ENCODE peak calls at places on chromosomes 16 and 17, in six cellular contexts. One of them, this sample, is unnamed.

GRCh38 chr16:14101415-14101814 is 30.3 kb downstream of the MRTFB start:
- DNase-seq in endodermal cell: no peak
- DNase-seq in CD8-positive, alpha-beta memory T cell: no peak
- DNase-seq in astrocyte of the cerebellum: no peak
- DNase-seq in bronchial epithelial cell: no peak
- DNase-seq in NCI-H1930: no peak
- DNase-seq in this sample: no peak

GRCh38 chr17:57988301-57989010 is 402 bp upstream of the VEZF1 start:
- DNase-seq in bronchial epithelial cell: peak
- DNase-seq in astrocyte of the cerebellum: no peak
- DNase-seq in NCI-H1930: peak
- DNase-seq in endodermal cell: peak
- DNase-seq in CD8-positive, alpha-beta memory T cell: peak
- DNase-seq in this sample: peak

GRCh38 chr17:61449707-61450640 is 2.2 kb upstream of the TBX4 start:
- DNase-seq in CD8-positive, alpha-beta memory T cell: no peak
- DNase-seq in NCI-H1930: no peak
- DNase-seq in endodermal cell: no peak
- DNase-seq in astrocyte of the cerebellum: no peak
- DNase-seq in bronchial epithelial cell: no peak
- DNase-seq in this sample: no peak

GRCh38 chr17:59466943-59467801 is 98.2 kb upstream of the DHX40 start:
- DNase-seq in astrocyte of the cerebellum: no peak
- DNase-seq in CD8-positive, alpha-beta memory T cell: no peak
- DNase-seq in NCI-H1930: no peak
- DNase-seq in bronchial epithelial cell: no peak
- DNase-seq in endodermal cell: peak
- DNase-seq in this sample: no peak

GRCh38 chr17:17025621-17026020 is 16.6 kb upstream of the MPRIP start:
- DNase-seq in bronchial epithelial cell: no peak
- DNase-seq in endodermal cell: no peak
- DNase-seq in astrocyte of the cerebellum: no peak
- DNase-seq in NCI-H1930: no peak
- DNase-seq in CD8-positive, alpha-beta memory T cell: no peak
- DNase-seq in this sample: no peak

GRCh38 chr16:66131156-66131807 is 235.2 kb upstream of the CDH5 start:
- DNase-seq in astrocyte of the cerebellum: no peak
- DNase-seq in endodermal cell: no peak
- DNase-seq in CD8-positive, alpha-beta memory T cell: no peak
- DNase-seq in bronchial epithelial cell: peak
- DNase-seq in NCI-H1930: no peak
- DNase-seq in this sample: peak

GRCh38 chr17:74855323-74855722 is 4.4 kb downstream of the GRIN2C start:
- DNase-seq in astrocyte of the cerebellum: no peak
- DNase-seq in CD8-positive, alpha-beta memory T cell: no peak
- DNase-seq in endodermal cell: no peak
- DNase-seq in NCI-H1930: no peak
- DNase-seq in bronchial epithelial cell: no peak
- DNase-seq in this sample: no peak

GRCh38 chr17:66383353-66383752 is 80.9 kb downstream of the PRKCA start:
- DNase-seq in NCI-H1930: no peak
- DNase-seq in CD8-positive, alpha-beta memory T cell: no peak
- DNase-seq in bronchial epithelial cell: no peak
- DNase-seq in endodermal cell: no peak
- DNase-seq in astrocyte of the cerebellum: peak
- DNase-seq in this sample: no peak

GRCh38 chr17:6994118-6994598 is 1.7 kb upstream of the ALOX12 start:
- DNase-seq in astrocyte of the cerebellum: no peak
- DNase-seq in CD8-positive, alpha-beta memory T cell: no peak
- DNase-seq in NCI-H1930: no peak
- DNase-seq in endodermal cell: no peak
- DNase-seq in bronchial epithelial cell: no peak
- DNase-seq in this sample: no peak

GRCh38 chr17:2212328-2212981 is 91.1 kb downstream of the SMG6 start:
- DNase-seq in NCI-H1930: no peak
- DNase-seq in bronchial epithelial cell: peak
- DNase-seq in astrocyte of the cerebellum: no peak
- DNase-seq in endodermal cell: no peak
- DNase-seq in CD8-positive, alpha-beta memory T cell: no peak
- DNase-seq in this sample: peak

GRCh38 chr17:10051112-10051511 is 146.0 kb upstream of the RCVRN start:
- DNase-seq in NCI-H1930: no peak
- DNase-seq in endodermal cell: no peak
- DNase-seq in bronchial epithelial cell: no peak
- DNase-seq in astrocyte of the cerebellum: no peak
- DNase-seq in CD8-positive, alpha-beta memory T cell: no peak
- DNase-seq in this sample: no peak

GRCh38 chr17:49994085-49995054 is 654 bp downstream of the DLX3 start:
- DNase-seq in astrocyte of the cerebellum: no peak
- DNase-seq in CD8-positive, alpha-beta memory T cell: no peak
- DNase-seq in endodermal cell: peak
- DNase-seq in bronchial epithelial cell: no peak
- DNase-seq in NCI-H1930: no peak
- DNase-seq in this sample: no peak

GRCh38 chr17:78529871-78530670 is 47.1 kb downstream of the DNAH17 start:
- DNase-seq in NCI-H1930: no peak
- DNase-seq in CD8-positive, alpha-beta memory T cell: no peak
- DNase-seq in endodermal cell: peak
- DNase-seq in astrocyte of the cerebellum: no peak
- DNase-seq in bronchial epithelial cell: no peak
- DNase-seq in this sample: no peak

GRCh38 chr16:83952587-83952939 is 477 bp upstream of the OSGIN1 start:
- DNase-seq in endodermal cell: no peak
- DNase-seq in NCI-H1930: no peak
- DNase-seq in CD8-positive, alpha-beta memory T cell: no peak
- DNase-seq in bronchial epithelial cell: peak
- DNase-seq in astrocyte of the cerebellum: no peak
- DNase-seq in this sample: peak

GRCh38 chr17:22310717-22311686 is 618.7 kb downstream of the KCNJ18 start:
- DNase-seq in endodermal cell: no peak
- DNase-seq in bronchial epithelial cell: no peak
- DNase-seq in astrocyte of the cerebellum: no peak
- DNase-seq in CD8-positive, alpha-beta memory T cell: no peak
- DNase-seq in NCI-H1930: peak
- DNase-seq in this sample: no peak

GRCh38 chr17:80005360-80006338 is 30.0 kb downstream of the TBC1D16 start:
- DNase-seq in endodermal cell: peak
- DNase-seq in CD8-positive, alpha-beta memory T cell: peak
- DNase-seq in bronchial epithelial cell: no peak
- DNase-seq in NCI-H1930: peak
- DNase-seq in astrocyte of the cerebellum: no peak
- DNase-seq in this sample: no peak

GRCh38 chr17:27545562-27546229 is 85.3 kb upstream of the LGALS9 start:
- DNase-seq in CD8-positive, alpha-beta memory T cell: no peak
- DNase-seq in astrocyte of the cerebellum: peak
- DNase-seq in NCI-H1930: no peak
- DNase-seq in endodermal cell: peak
- DNase-seq in bronchial epithelial cell: no peak
- DNase-seq in this sample: no peak

GRCh38 chr17:66983414-66984021 is 19.0 kb downstream of the CACNG4 start:
- DNase-seq in endodermal cell: no peak
- DNase-seq in NCI-H1930: no peak
- DNase-seq in astrocyte of the cerebellum: no peak
- DNase-seq in CD8-positive, alpha-beta memory T cell: no peak
- DNase-seq in bronchial epithelial cell: no peak
- DNase-seq in this sample: no peak